ENCODE peak calls at places on chromosomes 3 and 15, in six cellular contexts. One of them, this sample, is unnamed.

GRCh38 chr3:12247411-12247810 is 41.5 kb upstream of the PPARG start:
- DNase-seq in IMR-90: no peak
- DNase-seq in mesenchymal stem cell: no peak
- DNase-seq in trophoblast cell: no peak
- DNase-seq in neuronal stem cell: no peak
- DNase-seq in H9: no peak
- DNase-seq in this sample: no peak

GRCh38 chr15:67776600-67776999 is 48.7 kb upstream of the SKOR1 start:
- DNase-seq in trophoblast cell: no peak
- DNase-seq in IMR-90: peak
- DNase-seq in H9: no peak
- DNase-seq in mesenchymal stem cell: no peak
- DNase-seq in neuronal stem cell: no peak
- DNase-seq in this sample: no peak

GRCh38 chr3:166362698-166363097 is 525.5 kb upstream of the BCHE start:
- DNase-seq in mesenchymal stem cell: no peak
- DNase-seq in trophoblast cell: no peak
- DNase-seq in IMR-90: no peak
- DNase-seq in H9: no peak
- DNase-seq in neuronal stem cell: no peak
- DNase-seq in this sample: no peak

GRCh38 chr3:156388469-156389150 is 166.3 kb downstream of the SSR3 start:
- DNase-seq in IMR-90: peak
- DNase-seq in H9: no peak
- DNase-seq in mesenchymal stem cell: peak
- DNase-seq in neuronal stem cell: no peak
- DNase-seq in trophoblast cell: no peak
- DNase-seq in this sample: no peak

GRCh38 chr3:174358252-174358651 is 500.9 kb upstream of the NAALADL2 start:
- DNase-seq in mesenchymal stem cell: peak
- DNase-seq in IMR-90: peak
- DNase-seq in H9: no peak
- DNase-seq in neuronal stem cell: no peak
- DNase-seq in trophoblast cell: no peak
- DNase-seq in this sample: no peak

GRCh38 chr3:62371032-62371734 is 2.2 kb downstream of the FEZF2 start:
- DNase-seq in IMR-90: no peak
- DNase-seq in neuronal stem cell: no peak
- DNase-seq in mesenchymal stem cell: no peak
- DNase-seq in H9: peak
- DNase-seq in trophoblast cell: no peak
- DNase-seq in this sample: peak

GRCh38 chr3:20458994-20459736 is 273.2 kb upstream of the SGO1 start:
- DNase-seq in neuronal stem cell: no peak
- DNase-seq in mesenchymal stem cell: no peak
- DNase-seq in trophoblast cell: no peak
- DNase-seq in IMR-90: no peak
- DNase-seq in H9: no peak
- DNase-seq in this sample: no peak

GRCh38 chr3:187325632-187326031 is 34.1 kb upstream of the MASP1 start:
- DNase-seq in H9: no peak
- DNase-seq in mesenchymal stem cell: no peak
- DNase-seq in IMR-90: no peak
- DNase-seq in trophoblast cell: no peak
- DNase-seq in neuronal stem cell: no peak
- DNase-seq in this sample: no peak

GRCh38 chr15:26235148-26235769 is 372.1 kb upstream of the ATP10A start:
- DNase-seq in mesenchymal stem cell: no peak
- DNase-seq in trophoblast cell: no peak
- DNase-seq in neuronal stem cell: peak
- DNase-seq in H9: peak
- DNase-seq in IMR-90: no peak
- DNase-seq in this sample: peak

GRCh38 chr3:58986654-58987053 is 63.2 kb downstream of the CFAP20DC start:
- DNase-seq in H9: no peak
- DNase-seq in IMR-90: no peak
- DNase-seq in trophoblast cell: no peak
- DNase-seq in mesenchymal stem cell: no peak
- DNase-seq in neuronal stem cell: no peak
- DNase-seq in this sample: no peak
- H3K14ac ChIP-seq in H9: no peak
- H3K14ac ChIP-seq in IMR-90: no peak
- H3K14ac ChIP-seq in trophoblast cell: no peak
- H3K14ac ChIP-seq in mesenchymal stem cell: no peak
- H3K14ac ChIP-seq in neuronal stem cell: no peak
- H3K14ac ChIP-seq in this sample: no peak

DNA sequence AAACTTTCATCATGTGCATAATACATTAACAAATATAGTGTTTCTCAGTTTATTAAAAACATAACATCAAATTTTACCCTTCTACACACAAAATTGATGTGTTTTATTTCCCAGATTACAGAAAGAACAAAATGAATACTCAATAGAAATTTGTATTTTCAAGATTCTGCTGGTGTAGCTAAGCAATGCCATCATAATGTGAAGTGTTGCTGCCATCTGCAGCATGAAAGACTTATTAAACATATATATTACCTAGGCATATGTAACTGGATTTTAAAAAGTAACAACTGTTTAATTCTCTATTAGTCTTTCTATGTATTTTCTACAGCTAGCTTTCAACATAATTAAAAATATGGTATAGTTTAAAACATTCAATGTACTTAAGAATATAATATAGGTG is 27.5 kb downstream of the PLSCR5 start:
- DNase-seq in mesenchymal stem cell: peak
- DNase-seq in IMR-90: peak
- DNase-seq in neuronal stem cell: no peak
- DNase-seq in H9: no peak
- DNase-seq in trophoblast cell: peak
- DNase-seq in this sample: no peak
- H3K14ac ChIP-seq in mesenchymal stem cell: no peak
- H3K14ac ChIP-seq in IMR-90: no peak
- H3K14ac ChIP-seq in neuronal stem cell: no peak
- H3K14ac ChIP-seq in H9: no peak
- H3K14ac ChIP-seq in trophoblast cell: no peak
- H3K14ac ChIP-seq in this sample: no peak

GRCh38 chr15:39817892-39818291 is 35.3 kb upstream of the FSIP1 start:
- DNase-seq in mesenchymal stem cell: no peak
- DNase-seq in trophoblast cell: no peak
- DNase-seq in H9: no peak
- DNase-seq in IMR-90: no peak
- DNase-seq in neuronal stem cell: no peak
- DNase-seq in this sample: no peak

GRCh38 chr15:39819449-39820016 is 36.9 kb upstream of the FSIP1 start:
- DNase-seq in H9: no peak
- DNase-seq in IMR-90: no peak
- DNase-seq in mesenchymal stem cell: no peak
- DNase-seq in neuronal stem cell: no peak
- DNase-seq in trophoblast cell: no peak
- DNase-seq in this sample: no peak

GRCh38 chr15:39828374-39828931 is 45.8 kb upstream of the FSIP1 start:
- DNase-seq in neuronal stem cell: no peak
- DNase-seq in H9: no peak
- DNase-seq in IMR-90: peak
- DNase-seq in mesenchymal stem cell: peak
- DNase-seq in trophoblast cell: no peak
- DNase-seq in this sample: no peak

DNA sequence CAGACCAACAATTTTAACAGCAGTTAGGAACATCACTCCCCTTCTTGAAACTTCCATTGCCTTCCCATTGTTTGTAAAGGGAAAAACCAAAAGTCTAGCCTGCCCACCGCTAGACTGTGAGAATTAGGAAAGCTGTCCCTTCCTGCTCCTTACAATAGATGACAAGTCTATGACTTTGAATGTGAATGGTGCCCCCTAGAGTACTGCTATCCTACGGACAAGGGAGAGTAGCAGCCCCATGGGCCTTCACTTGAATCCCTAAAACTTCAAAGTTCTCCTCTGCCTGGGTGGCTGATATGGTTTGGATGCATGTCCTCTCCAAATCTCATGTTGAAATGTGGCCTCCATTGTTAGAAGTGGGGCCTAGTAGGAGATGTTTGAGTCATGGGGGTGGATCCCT is 41.0 kb upstream of the FSIP1 start:
- DNase-seq in H9: no peak
- DNase-seq in neuronal stem cell: no peak
- DNase-seq in mesenchymal stem cell: no peak
- DNase-seq in IMR-90: no peak
- DNase-seq in trophoblast cell: no peak
- DNase-seq in this sample: no peak
- H3K14ac ChIP-seq in H9: no peak
- H3K14ac ChIP-seq in neuronal stem cell: no peak
- H3K14ac ChIP-seq in mesenchymal stem cell: no peak
- H3K14ac ChIP-seq in IMR-90: peak
- H3K14ac ChIP-seq in trophoblast cell: no peak
- H3K14ac ChIP-seq in this sample: no peak

DNA sequence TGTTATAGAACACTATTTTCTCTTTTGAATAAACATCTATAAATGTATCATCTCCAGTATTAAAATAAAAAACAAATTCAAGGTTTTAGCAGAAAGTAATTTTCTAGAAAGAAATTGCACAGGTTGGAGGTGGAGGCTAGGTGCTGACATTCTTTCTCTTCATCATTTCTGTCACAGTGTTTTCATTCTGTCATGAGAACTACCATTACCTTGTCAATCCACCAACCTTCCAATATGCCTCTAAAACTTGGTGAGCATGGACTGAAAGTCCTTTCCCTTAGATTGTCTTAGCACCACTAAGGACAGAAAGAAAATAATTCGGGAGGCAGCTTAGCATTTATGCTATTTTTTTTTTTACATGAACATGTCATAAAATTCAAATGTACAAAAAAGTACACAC is 596.2 kb upstream of the DPPA4 start:
- DNase-seq in mesenchymal stem cell: no peak
- DNase-seq in neuronal stem cell: no peak
- DNase-seq in IMR-90: no peak
- DNase-seq in H9: no peak
- DNase-seq in trophoblast cell: no peak
- DNase-seq in this sample: no peak
- H3K14ac ChIP-seq in mesenchymal stem cell: no peak
- H3K14ac ChIP-seq in neuronal stem cell: no peak
- H3K14ac ChIP-seq in IMR-90: no peak
- H3K14ac ChIP-seq in H9: no peak
- H3K14ac ChIP-seq in trophoblast cell: no peak
- H3K14ac ChIP-seq in this sample: no peak

DNA sequence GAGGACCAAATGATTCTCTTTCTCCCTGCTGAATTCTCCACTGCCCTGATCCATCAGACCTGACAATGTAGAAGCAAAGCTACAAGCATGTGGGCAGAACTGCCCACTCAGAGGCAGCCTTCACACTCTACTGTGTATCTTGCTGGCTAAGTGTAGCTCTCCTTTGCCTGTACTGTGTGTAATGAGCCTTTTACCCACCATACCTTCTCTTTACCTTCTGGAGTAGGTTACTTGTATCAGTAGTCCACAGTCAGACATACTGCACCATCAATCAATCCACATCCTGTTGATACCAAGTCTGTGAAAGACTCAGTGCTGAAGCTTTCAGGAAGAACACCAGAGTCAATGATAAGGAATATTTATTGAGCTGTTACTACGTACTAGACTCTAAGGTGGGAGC is 440.7 kb upstream of the ARHGEF26 start:
- DNase-seq in IMR-90: no peak
- DNase-seq in H9: no peak
- DNase-seq in neuronal stem cell: no peak
- DNase-seq in mesenchymal stem cell: no peak
- DNase-seq in trophoblast cell: no peak
- DNase-seq in this sample: no peak
- H3K14ac ChIP-seq in IMR-90: no peak
- H3K14ac ChIP-seq in H9: no peak
- H3K14ac ChIP-seq in neuronal stem cell: no peak
- H3K14ac ChIP-seq in mesenchymal stem cell: no peak
- H3K14ac ChIP-seq in trophoblast cell: no peak
- H3K14ac ChIP-seq in this sample: no peak

DNA sequence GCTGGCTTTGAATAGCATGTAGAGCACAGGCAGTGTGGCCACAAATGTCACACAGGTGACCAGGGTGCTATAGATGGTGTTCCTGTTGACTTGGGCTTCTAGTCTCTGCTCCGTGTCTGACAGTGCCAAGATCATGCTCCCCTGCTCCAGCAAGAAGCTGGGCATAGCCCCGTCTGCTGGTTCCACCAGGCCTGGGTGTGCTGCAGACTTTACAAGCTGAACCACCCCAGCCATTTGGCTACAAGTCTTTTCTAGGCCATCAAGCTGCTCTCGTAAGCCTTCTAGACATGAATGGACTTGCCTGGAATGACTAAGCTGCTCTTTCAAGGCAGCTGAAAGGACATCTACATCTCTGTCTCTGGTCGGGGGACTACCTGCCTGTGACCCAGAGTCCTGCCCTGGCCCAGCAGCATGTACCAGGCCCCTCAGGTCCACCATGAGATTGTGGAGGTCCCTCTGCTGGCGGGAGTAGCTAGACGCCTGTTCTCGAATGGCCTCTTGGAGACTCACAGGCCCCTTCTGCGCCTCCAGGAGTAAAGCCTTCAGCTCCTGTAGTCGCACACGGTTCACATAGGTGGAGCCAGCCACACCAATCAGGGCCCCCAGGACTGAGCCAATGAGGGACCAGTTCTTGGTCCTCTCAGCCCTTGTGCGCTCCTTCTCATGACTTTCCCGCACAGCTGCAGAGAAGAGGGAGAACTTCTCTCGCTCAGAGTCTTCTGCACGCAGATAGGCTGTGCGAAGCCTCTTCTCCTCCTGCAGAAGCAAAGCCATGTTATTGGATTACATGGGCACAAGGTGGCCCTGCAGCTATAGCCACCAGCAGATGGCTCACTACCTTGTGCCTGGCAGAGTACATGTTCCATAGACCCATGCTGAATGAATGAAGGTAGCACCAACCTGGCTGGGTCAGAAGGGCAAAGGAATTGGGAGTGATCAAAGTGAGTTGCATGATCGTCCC is 2.8 kb upstream of the PLXNB1 start:
- DNase-seq in mesenchymal stem cell: no peak
- DNase-seq in H9: peak
- DNase-seq in neuronal stem cell: no peak
- DNase-seq in IMR-90: peak
- DNase-seq in trophoblast cell: peak
- DNase-seq in this sample: no peak
- H3K14ac ChIP-seq in mesenchymal stem cell: no peak
- H3K14ac ChIP-seq in H9: no peak
- H3K14ac ChIP-seq in neuronal stem cell: no peak
- H3K14ac ChIP-seq in IMR-90: no peak
- H3K14ac ChIP-seq in trophoblast cell: peak
- H3K14ac ChIP-seq in this sample: no peak

DNA sequence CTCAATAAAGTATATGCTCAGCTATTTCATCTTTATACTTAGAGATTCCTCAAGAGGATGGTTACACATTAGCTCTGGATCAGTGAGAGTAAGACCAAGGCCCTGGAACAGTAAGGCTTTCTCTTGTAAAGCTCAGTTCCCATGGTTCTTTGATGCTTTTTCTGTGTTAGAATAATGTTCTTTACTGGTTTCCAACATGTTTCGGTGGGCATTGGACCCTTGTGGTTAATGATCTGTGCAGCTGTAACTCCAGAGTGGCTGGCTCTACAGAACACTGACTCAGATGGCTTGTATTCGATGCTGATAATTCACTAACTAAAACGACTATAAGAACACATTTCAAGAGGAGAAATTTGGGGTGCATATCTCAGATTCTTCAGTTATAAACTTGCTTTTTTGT is 114.7 kb downstream of the AKAP13 start:
- DNase-seq in IMR-90: no peak
- DNase-seq in mesenchymal stem cell: no peak
- DNase-seq in H9: no peak
- DNase-seq in trophoblast cell: no peak
- DNase-seq in neuronal stem cell: no peak
- DNase-seq in this sample: no peak
- H3K14ac ChIP-seq in IMR-90: no peak
- H3K14ac ChIP-seq in mesenchymal stem cell: no peak
- H3K14ac ChIP-seq in H9: no peak
- H3K14ac ChIP-seq in trophoblast cell: no peak
- H3K14ac ChIP-seq in neuronal stem cell: no peak
- H3K14ac ChIP-seq in this sample: no peak

GRCh38 chr15:60667925-60668324 is 189.0 kb upstream of the ICE2 start:
- DNase-seq in H9: no peak
- DNase-seq in trophoblast cell: no peak
- DNase-seq in mesenchymal stem cell: no peak
- DNase-seq in neuronal stem cell: no peak
- DNase-seq in IMR-90: no peak
- DNase-seq in this sample: no peak
- H3K14ac ChIP-seq in H9: no peak
- H3K14ac ChIP-seq in trophoblast cell: no peak
- H3K14ac ChIP-seq in mesenchymal stem cell: no peak
- H3K14ac ChIP-seq in neuronal stem cell: no peak
- H3K14ac ChIP-seq in IMR-90: no peak
- H3K14ac ChIP-seq in this sample: no peak

This sample was measured in H1.